ENCODE peak calls at places on chromosomes 16 and 17, in eight cellular contexts. One of them, this sample, is unnamed.

GRCh38 chr16:3646348-3646920 is 8.1 kb upstream of the DNASE1 start:
- DNase-seq in T1000: no peak
- DNase-seq in activated T-cell treated with anti-CD3 and anti-CD28 coated beads for 24 hours: no peak
- DNase-seq in heart left ventricle: no peak
- DNase-seq in stimulated activated CD8-positive, alpha-beta memory T cell treated with anti-CD3 and anti-CD28 coated beads, Interleukin-4, amount 100 ng/mL, for 1 hour: no peak
- DNase-seq in activated naive CD4-positive, alpha-beta T cell: no peak
- DNase-seq in mucosa of gallbladder: peak
- DNase-seq in sigmoid colon: peak
- DNase-seq in this sample: no peak

GRCh38 chr17:79050591-79050990 is 24.0 kb upstream of the ENGASE start:
- DNase-seq in T1000: no peak
- DNase-seq in sigmoid colon: peak
- DNase-seq in stimulated activated CD8-positive, alpha-beta memory T cell treated with anti-CD3 and anti-CD28 coated beads, Interleukin-4, amount 100 ng/mL, for 1 hour: no peak
- DNase-seq in activated T-cell treated with anti-CD3 and anti-CD28 coated beads for 24 hours: no peak
- DNase-seq in activated naive CD4-positive, alpha-beta T cell: no peak
- DNase-seq in heart left ventricle: no peak
- DNase-seq in mucosa of gallbladder: no peak
- DNase-seq in this sample: no peak

GRCh38 chr17:72751746-72752145 is 340.7 kb downstream of the SLC39A11 start:
- DNase-seq in activated T-cell treated with anti-CD3 and anti-CD28 coated beads for 24 hours: no peak
- DNase-seq in T1000: no peak
- DNase-seq in activated naive CD4-positive, alpha-beta T cell: no peak
- DNase-seq in heart left ventricle: no peak
- DNase-seq in stimulated activated CD8-positive, alpha-beta memory T cell treated with anti-CD3 and anti-CD28 coated beads, Interleukin-4, amount 100 ng/mL, for 1 hour: no peak
- DNase-seq in sigmoid colon: no peak
- DNase-seq in mucosa of gallbladder: no peak
- DNase-seq in this sample: no peak

GRCh38 chr16:85054948-85055502 is 27.4 kb downstream of the KIAA0513 start:
- DNase-seq in activated naive CD4-positive, alpha-beta T cell: no peak
- DNase-seq in heart left ventricle: no peak
- DNase-seq in mucosa of gallbladder: no peak
- DNase-seq in activated T-cell treated with anti-CD3 and anti-CD28 coated beads for 24 hours: no peak
- DNase-seq in stimulated activated CD8-positive, alpha-beta memory T cell treated with anti-CD3 and anti-CD28 coated beads, Interleukin-4, amount 100 ng/mL, for 1 hour: no peak
- DNase-seq in sigmoid colon: no peak
- DNase-seq in T1000: no peak
- DNase-seq in this sample: no peak

GRCh38 chr17:71118039-71118438 is 948.7 kb downstream of the KCNJ2 start:
- DNase-seq in heart left ventricle: no peak
- DNase-seq in activated naive CD4-positive, alpha-beta T cell: no peak
- DNase-seq in activated T-cell treated with anti-CD3 and anti-CD28 coated beads for 24 hours: no peak
- DNase-seq in T1000: no peak
- DNase-seq in sigmoid colon: no peak
- DNase-seq in stimulated activated CD8-positive, alpha-beta memory T cell treated with anti-CD3 and anti-CD28 coated beads, Interleukin-4, amount 100 ng/mL, for 1 hour: no peak
- DNase-seq in mucosa of gallbladder: no peak
- DNase-seq in this sample: no peak

GRCh38 chr17:2178798-2179505 is 124.0 kb downstream of the HIC1 start:
- DNase-seq in T1000: no peak
- DNase-seq in activated naive CD4-positive, alpha-beta T cell: no peak
- DNase-seq in sigmoid colon: no peak
- DNase-seq in stimulated activated CD8-positive, alpha-beta memory T cell treated with anti-CD3 and anti-CD28 coated beads, Interleukin-4, amount 100 ng/mL, for 1 hour: no peak
- DNase-seq in heart left ventricle: peak
- DNase-seq in activated T-cell treated with anti-CD3 and anti-CD28 coated beads for 24 hours: no peak
- DNase-seq in mucosa of gallbladder: no peak
- DNase-seq in this sample: no peak

GRCh38 chr17:78341559-78342437 is 18.1 kb downstream of the SOCS3 start:
- DNase-seq in activated T-cell treated with anti-CD3 and anti-CD28 coated beads for 24 hours: no peak
- DNase-seq in mucosa of gallbladder: peak
- DNase-seq in sigmoid colon: peak
- DNase-seq in T1000: peak
- DNase-seq in heart left ventricle: peak
- DNase-seq in stimulated activated CD8-positive, alpha-beta memory T cell treated with anti-CD3 and anti-CD28 coated beads, Interleukin-4, amount 100 ng/mL, for 1 hour: no peak
- DNase-seq in activated naive CD4-positive, alpha-beta T cell: peak
- DNase-seq in this sample: no peak

GRCh38 chr16:90020838-90021382 is 1.7 kb upstream of the DBNDD1 start:
- DNase-seq in activated naive CD4-positive, alpha-beta T cell: no peak
- DNase-seq in activated T-cell treated with anti-CD3 and anti-CD28 coated beads for 24 hours: no peak
- DNase-seq in stimulated activated CD8-positive, alpha-beta memory T cell treated with anti-CD3 and anti-CD28 coated beads, Interleukin-4, amount 100 ng/mL, for 1 hour: no peak
- DNase-seq in T1000: no peak
- DNase-seq in heart left ventricle: no peak
- DNase-seq in sigmoid colon: no peak
- DNase-seq in mucosa of gallbladder: no peak
- DNase-seq in this sample: no peak

GRCh38 chr17:53387745-53388144 is 435.0 kb upstream of the KIF2B start:
- DNase-seq in stimulated activated CD8-positive, alpha-beta memory T cell treated with anti-CD3 and anti-CD28 coated beads, Interleukin-4, amount 100 ng/mL, for 1 hour: no peak
- DNase-seq in activated naive CD4-positive, alpha-beta T cell: no peak
- DNase-seq in T1000: no peak
- DNase-seq in mucosa of gallbladder: no peak
- DNase-seq in activated T-cell treated with anti-CD3 and anti-CD28 coated beads for 24 hours: no peak
- DNase-seq in heart left ventricle: no peak
- DNase-seq in sigmoid colon: no peak
- DNase-seq in this sample: no peak

GRCh38 chr16:67207116-67207856 is 8.4 kb downstream of the ELMO3 start:
- DNase-seq in activated naive CD4-positive, alpha-beta T cell: no peak
- DNase-seq in heart left ventricle: peak
- DNase-seq in T1000: peak
- DNase-seq in sigmoid colon: no peak
- DNase-seq in mucosa of gallbladder: no peak
- DNase-seq in stimulated activated CD8-positive, alpha-beta memory T cell treated with anti-CD3 and anti-CD28 coated beads, Interleukin-4, amount 100 ng/mL, for 1 hour: no peak
- DNase-seq in activated T-cell treated with anti-CD3 and anti-CD28 coated beads for 24 hours: no peak
- DNase-seq in this sample: no peak

GRCh38 chr17:81923302-81924260 is 4.0 kb downstream of the MAFG start:
- DNase-seq in T1000: peak
- DNase-seq in activated T-cell treated with anti-CD3 and anti-CD28 coated beads for 24 hours: no peak
- DNase-seq in mucosa of gallbladder: peak
- DNase-seq in heart left ventricle: peak
- DNase-seq in sigmoid colon: peak
- DNase-seq in activated naive CD4-positive, alpha-beta T cell: no peak
- DNase-seq in stimulated activated CD8-positive, alpha-beta memory T cell treated with anti-CD3 and anti-CD28 coated beads, Interleukin-4, amount 100 ng/mL, for 1 hour: no peak
- DNase-seq in this sample: no peak

GRCh38 chr17:62792122-62792800 is 15.9 kb downstream of the MARCHF10 start:
- DNase-seq in T1000: peak
- DNase-seq in sigmoid colon: no peak
- DNase-seq in activated T-cell treated with anti-CD3 and anti-CD28 coated beads for 24 hours: no peak
- DNase-seq in activated naive CD4-positive, alpha-beta T cell: no peak
- DNase-seq in stimulated activated CD8-positive, alpha-beta memory T cell treated with anti-CD3 and anti-CD28 coated beads, Interleukin-4, amount 100 ng/mL, for 1 hour: no peak
- DNase-seq in mucosa of gallbladder: peak
- DNase-seq in heart left ventricle: no peak
- DNase-seq in this sample: no peak

GRCh38 chr16:87791295-87792204 is 25.8 kb upstream of the KLHDC4 start:
- DNase-seq in heart left ventricle: no peak
- DNase-seq in mucosa of gallbladder: no peak
- DNase-seq in activated naive CD4-positive, alpha-beta T cell: no peak
- DNase-seq in T1000: no peak
- DNase-seq in stimulated activated CD8-positive, alpha-beta memory T cell treated with anti-CD3 and anti-CD28 coated beads, Interleukin-4, amount 100 ng/mL, for 1 hour: no peak
- DNase-seq in activated T-cell treated with anti-CD3 and anti-CD28 coated beads for 24 hours: no peak
- DNase-seq in sigmoid colon: no peak
- DNase-seq in this sample: no peak

GRCh38 chr16:1724491-1724890 is 18.5 kb downstream of the MAPK8IP3 start:
- DNase-seq in stimulated activated CD8-positive, alpha-beta memory T cell treated with anti-CD3 and anti-CD28 coated beads, Interleukin-4, amount 100 ng/mL, for 1 hour: no peak
- DNase-seq in sigmoid colon: peak
- DNase-seq in T1000: no peak
- DNase-seq in activated naive CD4-positive, alpha-beta T cell: no peak
- DNase-seq in heart left ventricle: no peak
- DNase-seq in mucosa of gallbladder: no peak
- DNase-seq in activated T-cell treated with anti-CD3 and anti-CD28 coated beads for 24 hours: no peak
- DNase-seq in this sample: no peak

This sample was measured in T-helper 2 cell treated with Interferon-gamma antibody and Interleukin-4, amounts not matched to agents 5 μg/mL and 100 μg/mL, for 36 hours.